ENCODE peak calls at places on chromosome 1, in four cellular contexts. One of them, this sample, is unnamed.
A peak's percentile ranks its signal among the peaks of the same experiment; 100 is the strongest.

GRCh38 chr1:111372336-111372965 is 55.1 kb downstream of the OVGP1 start:
- DNase-seq in AG04450: no peak
- DNase-seq in fibroblast of villous mesenchyme: no peak
- DNase-seq in GM12864: no peak
- DNase-seq in this sample: no peak

GRCh38 chr1:209827384-209828261 is at the start of gene UTP25:
- DNase-seq in AG04450: peak; percentile 95
- DNase-seq in fibroblast of villous mesenchyme: peak; percentile 97
- DNase-seq in GM12864: peak; percentile 97
- DNase-seq in this sample: peak; percentile 97

GRCh38 chr1:246302671-246303317 is 204.3 kb downstream of the SMYD3 start:
- DNase-seq in AG04450: no peak
- DNase-seq in fibroblast of villous mesenchyme: no peak
- DNase-seq in GM12864: no peak
- DNase-seq in this sample: peak; percentile 29

GRCh38 chr1:225460737-225461532 is 33.1 kb upstream of the LBR start:
- DNase-seq in AG04450: no peak
- DNase-seq in fibroblast of villous mesenchyme: no peak
- DNase-seq in GM12864: no peak
- DNase-seq in this sample: no peak

GRCh38 chr1:150165622-150166612 is 16.2 kb downstream of the PLEKHO1 start:
- DNase-seq in AG04450: no peak
- DNase-seq in fibroblast of villous mesenchyme: peak; percentile 56
- DNase-seq in GM12864: no peak
- DNase-seq in this sample: peak; percentile 56

GRCh38 chr1:156704930-156705320 is 458 bp downstream of the CRABP2 start:
- DNase-seq in AG04450: no peak
- DNase-seq in fibroblast of villous mesenchyme: peak; percentile 65
- DNase-seq in GM12864: no peak
- DNase-seq in this sample: peak; percentile 62

GRCh38 chr1:119531606-119532323 is 24.8 kb downstream of the HSD3B1 start:
- DNase-seq in AG04450: no peak
- DNase-seq in fibroblast of villous mesenchyme: no peak
- DNase-seq in GM12864: no peak
- DNase-seq in this sample: peak; percentile 48

GRCh38 chr1:53799141-53799540 is 39.0 kb downstream of the NDC1 start:
- DNase-seq in AG04450: no peak
- DNase-seq in fibroblast of villous mesenchyme: peak; percentile 22
- DNase-seq in GM12864: no peak
- DNase-seq in this sample: peak; percentile 60

GRCh38 chr1:42737257-42737656 is 2.8 kb downstream of the CLDN19 start:
- DNase-seq in AG04450: no peak
- DNase-seq in fibroblast of villous mesenchyme: no peak
- DNase-seq in GM12864: peak; percentile 4
- DNase-seq in this sample: no peak

GRCh38 chr1:45299981-45300668 is 26.6 kb upstream of the HPDL start:
- DNase-seq in AG04450: peak; percentile 72
- DNase-seq in fibroblast of villous mesenchyme: peak; percentile 80
- DNase-seq in GM12864: peak; percentile 57
- DNase-seq in this sample: peak; percentile 75

GRCh38 chr1:147919881-147920280 is 8.3 kb upstream of the GPR89B start:
- DNase-seq in AG04450: no peak
- DNase-seq in fibroblast of villous mesenchyme: no peak
- DNase-seq in GM12864: no peak
- DNase-seq in this sample: no peak

GRCh38 chr1:174469052-174469451 is 21.3 kb downstream of the GPR52 start:
- DNase-seq in AG04450: no peak
- DNase-seq in fibroblast of villous mesenchyme: no peak
- DNase-seq in GM12864: no peak
- DNase-seq in this sample: no peak

GRCh38 chr1:228210076-228210651 is 2.3 kb downstream of the OBSCN start:
- DNase-seq in AG04450: no peak
- DNase-seq in fibroblast of villous mesenchyme: peak; percentile 57
- DNase-seq in GM12864: no peak
- DNase-seq in this sample: no peak

GRCh38 chr1:9766759-9767442 is 56.9 kb downstream of the CLSTN1 start:
- DNase-seq in AG04450: peak; percentile 97
- DNase-seq in fibroblast of villous mesenchyme: peak; percentile 87
- DNase-seq in GM12864: no peak
- DNase-seq in this sample: peak; percentile 100

GRCh38 chr1:55720243-55720642 is 505.1 kb upstream of the USP24 start:
- DNase-seq in AG04450: no peak
- DNase-seq in fibroblast of villous mesenchyme: peak; percentile 91
- DNase-seq in GM12864: no peak
- DNase-seq in this sample: peak; percentile 79

GRCh38 chr1:29243863-29244185 is 7.5 kb downstream of the PTPRU start:
- DNase-seq in AG04450: peak; percentile 54
- DNase-seq in fibroblast of villous mesenchyme: peak; percentile 60
- DNase-seq in GM12864: no peak
- DNase-seq in this sample: peak; percentile 59

GRCh38 chr1:159925713-159926066 is 383 bp upstream of the TAGLN2 start:
- DNase-seq in AG04450: no peak
- DNase-seq in fibroblast of villous mesenchyme: no peak
- DNase-seq in GM12864: no peak
- DNase-seq in this sample: no peak

GRCh38 chr1:197917813-197918646 is 858 bp downstream of the LHX9 start:
- DNase-seq in AG04450: no peak
- DNase-seq in fibroblast of villous mesenchyme: no peak
- DNase-seq in GM12864: no peak
- DNase-seq in this sample: no peak

GRCh38 chr1:27122652-27123051 is 32.3 kb downstream of the SLC9A1 start:
- DNase-seq in AG04450: no peak
- DNase-seq in fibroblast of villous mesenchyme: peak; percentile 76
- DNase-seq in GM12864: no peak
- DNase-seq in this sample: peak; percentile 68

GRCh38 chr1:87717167-87717670 is 388.5 kb downstream of the LMO4 start:
- DNase-seq in AG04450: no peak
- DNase-seq in fibroblast of villous mesenchyme: peak; percentile 8
- DNase-seq in GM12864: no peak
- DNase-seq in this sample: no peak

GRCh38 chr1:19814681-19815503 is at the start of gene RNF186:
- DNase-seq in AG04450: no peak
- DNase-seq in fibroblast of villous mesenchyme: no peak
- DNase-seq in GM12864: no peak
- DNase-seq in this sample: no peak

GRCh38 chr1:36962991-36963390 is 71.3 kb downstream of the GRIK3 start:
- DNase-seq in AG04450: no peak
- DNase-seq in fibroblast of villous mesenchyme: no peak
- DNase-seq in GM12864: no peak
- DNase-seq in this sample: no peak

GRCh38 chr1:41454406-41454805 is 30.1 kb downstream of the EDN2 start:
- DNase-seq in AG04450: no peak
- DNase-seq in fibroblast of villous mesenchyme: no peak
- DNase-seq in GM12864: no peak
- DNase-seq in this sample: peak; percentile 58

GRCh38 chr1:217919683-217920502 is 288.7 kb downstream of the SPATA17 start:
- DNase-seq in AG04450: no peak
- DNase-seq in fibroblast of villous mesenchyme: no peak
- DNase-seq in GM12864: no peak
- DNase-seq in this sample: peak; percentile 11

GRCh38 chr1:1672181-1672965 is 13.6 kb upstream of the CDK11B start:
- DNase-seq in AG04450: no peak
- DNase-seq in fibroblast of villous mesenchyme: no peak
- DNase-seq in GM12864: no peak
- DNase-seq in this sample: no peak

GRCh38 chr1:8903908-8904650 is 25.6 kb upstream of the ENO1 start:
- DNase-seq in AG04450: peak; percentile 89
- DNase-seq in fibroblast of villous mesenchyme: peak; percentile 97
- DNase-seq in GM12864: no peak
- DNase-seq in this sample: peak; percentile 98

GRCh38 chr1:21308847-21309652 is 18.8 kb upstream of the ECE1 start:
- DNase-seq in AG04450: no peak
- DNase-seq in fibroblast of villous mesenchyme: peak; percentile 61
- DNase-seq in GM12864: no peak
- DNase-seq in this sample: peak; percentile 62

GRCh38 chr1:27355683-27356082 is 11.1 kb downstream of the MAP3K6 start:
- DNase-seq in AG04450: no peak
- DNase-seq in fibroblast of villous mesenchyme: no peak
- DNase-seq in GM12864: no peak
- DNase-seq in this sample: no peak

GRCh38 chr1:42305639-42306038 is 29.4 kb downstream of the FOXJ3 start:
- DNase-seq in AG04450: no peak
- DNase-seq in fibroblast of villous mesenchyme: no peak
- DNase-seq in GM12864: no peak
- DNase-seq in this sample: no peak

GRCh38 chr1:73065585-73065984 is 783.2 kb upstream of the NEGR1 start:
- DNase-seq in AG04450: no peak
- DNase-seq in fibroblast of villous mesenchyme: peak; percentile 3
- DNase-seq in GM12864: no peak
- DNase-seq in this sample: no peak

GRCh38 chr1:53652441-53653199 is 86.3 kb downstream of the GLIS1 start:
- DNase-seq in AG04450: no peak
- DNase-seq in fibroblast of villous mesenchyme: no peak
- DNase-seq in GM12864: no peak
- DNase-seq in this sample: no peak

GRCh38 chr1:211035821-211036380 is 98.0 kb downstream of the KCNH1 start:
- DNase-seq in AG04450: no peak
- DNase-seq in fibroblast of villous mesenchyme: no peak
- DNase-seq in GM12864: no peak
- DNase-seq in this sample: peak; percentile 25

GRCh38 chr1:67814121-67814772 is 19.0 kb downstream of the GNG12 start:
- DNase-seq in AG04450: no peak
- DNase-seq in fibroblast of villous mesenchyme: no peak
- DNase-seq in GM12864: no peak
- DNase-seq in this sample: peak; percentile 79

GRCh38 chr1:207823880-207824566 is 72.2 kb downstream of the CD46 start:
- DNase-seq in AG04450: peak; percentile 93
- DNase-seq in fibroblast of villous mesenchyme: peak; percentile 98
- DNase-seq in GM12864: peak; percentile 92
- DNase-seq in this sample: peak; percentile 99

GRCh38 chr1:206470692-206471414 is 577 bp downstream of the IKBKE start:
- DNase-seq in AG04450: peak; percentile 49
- DNase-seq in fibroblast of villous mesenchyme: peak; percentile 74
- DNase-seq in GM12864: no peak
- DNase-seq in this sample: peak; percentile 70

GRCh38 chr1:206471415-206471801 is 1.1 kb downstream of the IKBKE start:
- DNase-seq in AG04450: no peak
- DNase-seq in fibroblast of villous mesenchyme: no peak
- DNase-seq in GM12864: no peak
- DNase-seq in this sample: no peak

GRCh38 chr1:206469411-206469932 is 804 bp upstream of the IKBKE start:
- DNase-seq in AG04450: no peak
- DNase-seq in fibroblast of villous mesenchyme: no peak
- DNase-seq in GM12864: no peak
- DNase-seq in this sample: no peak

GRCh38 chr1:206468571-206468970 is 1.7 kb upstream of the IKBKE start:
- DNase-seq in AG04450: no peak
- DNase-seq in fibroblast of villous mesenchyme: no peak
- DNase-seq in GM12864: no peak
- DNase-seq in this sample: no peak

DNA sequence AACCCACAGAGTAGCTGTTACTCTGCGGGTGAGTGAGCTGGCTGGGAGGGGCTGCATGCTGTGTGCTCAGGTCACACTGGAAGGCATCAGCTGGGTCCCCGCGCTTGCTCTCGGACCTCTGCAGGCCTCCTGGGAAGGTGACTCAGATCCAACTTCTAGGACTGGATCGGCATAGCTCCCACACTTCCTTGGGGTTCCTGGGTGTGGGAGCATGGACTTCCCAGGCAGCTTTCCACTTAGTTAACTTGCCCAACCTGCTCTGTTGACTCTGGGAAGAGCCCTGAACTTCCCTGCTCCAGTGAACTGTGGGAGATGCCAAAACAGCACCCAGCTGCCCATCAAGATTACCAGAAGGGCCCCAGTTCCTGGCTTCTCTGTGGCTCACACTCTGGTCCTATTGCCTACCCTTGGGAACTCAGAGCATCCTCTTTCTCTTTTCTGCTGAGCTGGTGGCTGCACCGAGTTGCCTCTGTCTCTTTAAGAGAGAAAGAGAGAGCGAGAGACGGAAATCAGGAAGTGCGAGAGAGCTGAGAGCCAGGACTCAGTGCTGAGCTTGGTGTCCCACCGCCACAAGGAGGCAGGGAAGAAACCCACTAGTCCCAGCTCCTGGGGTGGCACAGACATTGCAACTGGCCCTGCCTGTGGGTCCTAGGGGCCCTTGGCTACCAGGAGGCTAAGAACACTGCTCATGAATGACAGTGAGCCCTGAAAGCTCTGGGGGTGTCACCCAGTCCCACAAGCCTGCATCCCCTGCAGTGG is at the start of gene IKBKE:
- DNase-seq in AG04450: peak; percentile 42
- DNase-seq in fibroblast of villous mesenchyme: peak; percentile 73
- DNase-seq in GM12864: peak; percentile 58
- DNase-seq in this sample: peak; percentile 62
- TF ChIP-seq CTCF in AG04450: peak; percentile 44
- TF ChIP-seq CTCF in fibroblast of villous mesenchyme: peak; percentile 51
- TF ChIP-seq CTCF in GM12864: no peak
- TF ChIP-seq CTCF in this sample: peak; percentile 50

GRCh38 chr1:25487628-25488027 is 55.8 kb upstream of the LDLRAP1 start:
- DNase-seq in AG04450: no peak
- DNase-seq in fibroblast of villous mesenchyme: no peak
- DNase-seq in GM12864: no peak
- DNase-seq in this sample: no peak

GRCh38 chr1:25484096-25484495 is 53.4 kb downstream of the MACO1 start:
- DNase-seq in AG04450: no peak
- DNase-seq in fibroblast of villous mesenchyme: no peak
- DNase-seq in GM12864: no peak
- DNase-seq in this sample: no peak

GRCh38 chr1:25485536-25486235 is 55.0 kb downstream of the MACO1 start:
- DNase-seq in AG04450: no peak
- DNase-seq in fibroblast of villous mesenchyme: no peak
- DNase-seq in GM12864: no peak
- DNase-seq in this sample: no peak

GRCh38 chr1:25484533-25484932 is 53.8 kb downstream of the MACO1 start:
- DNase-seq in AG04450: no peak
- DNase-seq in fibroblast of villous mesenchyme: no peak
- DNase-seq in GM12864: no peak
- DNase-seq in this sample: no peak

GRCh38 chr1:25486602-25487001 is 55.9 kb downstream of the MACO1 start:
- DNase-seq in AG04450: no peak
- DNase-seq in fibroblast of villous mesenchyme: peak; percentile 43
- DNase-seq in GM12864: no peak
- DNase-seq in this sample: peak; percentile 48
- H3K4me3 ChIP-seq in AG04450: no peak overlapping the region
- H3K4me3 ChIP-seq in fibroblast of villous mesenchyme: no peak overlapping the region
- H3K4me3 ChIP-seq in GM12864: no peak overlapping the region
- H3K4me3 ChIP-seq in this sample: no peak overlapping the region

GRCh38 chr1:3587133-3587733 is 24.1 kb downstream of the MEGF6 start:
- DNase-seq in AG04450: no peak
- DNase-seq in fibroblast of villous mesenchyme: no peak
- DNase-seq in GM12864: no peak
- DNase-seq in this sample: peak; percentile 19
- TF ChIP-seq CTCF in AG04450: no peak
- TF ChIP-seq CTCF in fibroblast of villous mesenchyme: no peak
- TF ChIP-seq CTCF in GM12864: no peak
- TF ChIP-seq CTCF in this sample: no peak

DNA sequence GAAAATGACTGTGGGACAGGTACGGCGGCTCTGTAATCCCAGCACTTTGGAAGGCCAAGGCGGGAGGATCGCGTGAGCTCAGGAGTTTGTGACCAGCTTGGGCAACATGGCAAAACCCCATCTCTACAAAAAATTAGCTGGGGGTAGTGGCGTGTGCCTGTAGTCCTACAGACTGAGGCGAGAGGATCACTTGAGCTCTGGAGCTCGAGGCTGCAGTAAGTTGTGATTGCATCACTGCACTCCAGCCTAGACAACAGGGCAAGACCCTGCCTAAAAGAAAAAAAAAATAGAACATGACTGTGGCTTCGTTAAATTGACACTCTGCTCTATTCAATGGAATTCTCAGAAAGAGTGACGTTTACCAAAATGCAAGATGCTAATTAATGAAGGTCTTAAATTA is 3.9 kb upstream of the DBT start:
- DNase-seq in AG04450: no peak
- DNase-seq in fibroblast of villous mesenchyme: no peak
- DNase-seq in GM12864: no peak
- DNase-seq in this sample: no peak
- H3K4me3 ChIP-seq in AG04450: no peak overlapping the region
- H3K4me3 ChIP-seq in fibroblast of villous mesenchyme: no peak overlapping the region
- H3K4me3 ChIP-seq in GM12864: no peak overlapping the region
- H3K4me3 ChIP-seq in this sample: no peak overlapping the region

This sample was measured in AG10803.